ENCODE peak calls at places on chromosomes 11 and 22, in eight cellular contexts. B is neural crest cell, R is heart left ventricle, K is H9, M is pancreas, N is cardiac fibroblast, T is kidney, F is mammary epithelial cell. L is an unnamed sample.

GRCh38 chr11:60858731-60859464 is 3.1 kb upstream of the PTGDR2 start:
- DNase-seq in B (no peak), R (no peak), K (no peak), M (no peak), N (no peak), T (peak; percentile 46), F (no peak), L (peak; percentile 30)

GRCh38 chr22:30606455-30607299 is at the start of gene TCN2:
- DNase-seq in B (peak; percentile 51), R (peak; percentile 80), K (peak; percentile 97), M (peak; percentile 84), N (peak; percentile 84), T (peak; percentile 91), F (peak; percentile 64), L (peak; percentile 75)

GRCh38 chr22:44574057-44574456 is 76.0 kb upstream of the RTL6 start:
- DNase-seq in B (no peak), R (no peak), K (no peak), M (peak; percentile 34), N (peak; percentile 91), T (no peak), F (peak; percentile 85), L (no peak)

GRCh38 chr11:27914080-27914479 is 193.9 kb downstream of the KIF18A start:
- DNase-seq in B (no peak), R (no peak), K (no peak), M (no peak), N (no peak), T (no peak), F (peak; percentile 24), L (no peak)

GRCh38 chr22:29811377-29811776 is 26.7 kb downstream of the ASCC2 start:
- DNase-seq in B (no peak), R (no peak), K (no peak), M (no peak), N (no peak), T (no peak), F (no peak), L (no peak)

GRCh38 chr22:45185718-45186511 is 22.2 kb downstream of the NUP50 start:
- DNase-seq in B (no peak), R (no peak), K (no peak), M (no peak), N (no peak), T (no peak), F (no peak), L (peak; percentile 43)

GRCh38 chr11:131888230-131888826 is 517.9 kb downstream of the NTM start:
- DNase-seq in B (no peak), R (no peak), K (no peak), M (no peak), N (peak; percentile 91), T (no peak), F (peak; percentile 90), L (no peak)

GRCh38 chr11:2205214-2205770 is 33.7 kb upstream of the TH start:
- DNase-seq in B (no peak), R (no peak), K (peak; percentile 11), M (peak; percentile 12), N (no peak), T (peak; percentile 58), F (no peak), L (no peak)

GRCh38 chr22:19194751-19195536 is 16.4 kb upstream of the SLC25A1 start:
- DNase-seq in B (no peak), R (no peak), K (no peak), M (no peak), N (no peak), T (peak; percentile 37), F (no peak), L (no peak)

DNA sequence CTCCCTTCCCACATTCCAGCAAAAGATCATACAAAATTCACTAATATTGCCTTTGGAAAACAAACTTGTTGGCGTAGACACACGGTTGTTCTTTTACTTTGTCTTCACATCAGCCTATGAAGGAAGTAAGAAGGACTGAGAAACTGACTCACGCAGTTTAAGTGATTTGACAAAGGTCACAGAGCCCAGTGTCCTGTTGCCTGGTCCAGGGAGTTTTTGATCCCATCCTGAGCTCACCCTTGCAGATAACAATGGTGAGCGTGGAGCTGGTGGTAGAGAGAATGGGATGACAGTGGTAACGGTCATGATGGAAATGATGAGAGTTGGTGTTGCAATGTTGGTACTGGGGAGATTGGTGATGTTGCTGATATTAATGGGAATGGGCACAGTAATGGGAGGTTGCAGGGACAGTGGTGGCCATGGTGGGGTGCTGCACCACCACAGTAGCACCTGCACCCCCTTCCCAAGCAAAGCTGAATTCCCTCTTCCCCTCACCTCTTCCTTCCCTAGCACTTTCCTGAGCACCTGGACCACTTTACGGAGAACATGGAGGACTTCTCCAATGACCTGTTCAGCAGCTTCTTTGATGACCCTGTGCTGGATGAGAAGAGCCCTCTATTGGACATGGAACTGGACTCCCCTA is 22.1 kb downstream of the CREB3L1 start:
- DNase-seq in B (no peak), R (no peak), K (no peak), M (no peak), N (peak; percentile 23), T (no peak), F (no peak), L (no peak)
- TF ChIP-seq CTCF in B (no peak), R (no peak), K (no peak), M (no peak), N (no peak), T (no peak), F (no peak), L (no peak)

GRCh38 chr11:68213555-68214172 is 568 bp upstream of the KMT5B start:
- DNase-seq in B (peak; percentile 77), R (peak; percentile 94), K (peak; percentile 84), M (peak; percentile 85), N (peak; percentile 99), T (peak; percentile 96), F (peak; percentile 91), L (peak; percentile 78)
- TF ChIP-seq CTCF in B (peak; percentile 24), R (no peak), K (peak; percentile 15), M (no peak), N (no peak), T (no peak), F (no peak), L (no peak)

DNA sequence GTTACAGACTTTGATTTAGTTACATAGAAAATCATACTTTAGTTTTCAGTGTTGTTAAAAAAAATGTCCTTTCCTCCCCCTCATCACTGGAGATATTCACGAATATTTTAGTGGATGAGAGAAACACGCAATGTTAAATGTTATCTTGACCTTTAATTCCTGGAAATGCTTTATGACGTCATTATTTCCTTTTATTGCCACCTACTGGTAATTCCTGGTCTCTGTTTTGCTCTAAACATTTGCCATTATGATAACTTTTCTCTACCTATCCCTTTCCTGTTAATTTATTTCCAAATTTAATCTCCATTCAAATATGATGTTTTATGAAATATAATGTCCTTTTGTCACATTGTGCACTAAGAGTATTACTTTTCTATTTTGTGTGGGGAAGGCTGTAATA is 770.6 kb downstream of the FAM181B start:
- DNase-seq in B (no peak), R (no peak), K (no peak), M (no peak), N (peak; percentile 21), T (no peak), F (no peak), L (no peak)
- TF ChIP-seq CTCF in B (peak; percentile 50), R (peak; percentile 15), K (peak; percentile 56), M (no peak), N (no peak), T (peak; percentile 10), F (peak; percentile 52), L (peak; percentile 45)

DNA sequence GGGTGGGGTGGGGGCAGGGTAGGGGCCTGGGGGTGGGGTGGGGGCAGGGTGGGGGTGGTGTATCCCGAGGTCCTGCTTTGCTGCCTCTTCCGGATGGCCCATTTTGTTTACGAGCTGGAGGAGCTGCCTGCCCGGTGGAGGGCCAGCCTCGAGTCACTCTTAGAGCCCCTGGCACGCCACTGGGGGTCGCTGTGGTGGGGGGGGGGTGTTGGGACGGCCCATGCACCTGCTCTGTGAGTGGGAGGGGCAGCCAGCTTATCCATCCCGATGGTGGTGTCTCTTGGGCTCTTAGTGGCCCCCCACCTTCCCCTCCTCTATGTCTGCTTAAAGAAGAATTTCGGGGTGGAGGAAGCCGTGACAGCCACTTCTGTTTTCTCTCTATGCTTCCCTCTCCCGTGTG is 24.6 kb downstream of the MRGPRD start:
- DNase-seq in B (peak; percentile 23), R (peak; percentile 48), K (peak; percentile 77), M (no peak), N (no peak), T (no peak), F (no peak), L (peak; percentile 52)
- TF ChIP-seq CTCF in B (peak; percentile 37), R (no peak), K (peak; percentile 67), M (no peak), N (peak; percentile 23), T (no peak), F (no peak), L (peak; percentile 36)

DNA sequence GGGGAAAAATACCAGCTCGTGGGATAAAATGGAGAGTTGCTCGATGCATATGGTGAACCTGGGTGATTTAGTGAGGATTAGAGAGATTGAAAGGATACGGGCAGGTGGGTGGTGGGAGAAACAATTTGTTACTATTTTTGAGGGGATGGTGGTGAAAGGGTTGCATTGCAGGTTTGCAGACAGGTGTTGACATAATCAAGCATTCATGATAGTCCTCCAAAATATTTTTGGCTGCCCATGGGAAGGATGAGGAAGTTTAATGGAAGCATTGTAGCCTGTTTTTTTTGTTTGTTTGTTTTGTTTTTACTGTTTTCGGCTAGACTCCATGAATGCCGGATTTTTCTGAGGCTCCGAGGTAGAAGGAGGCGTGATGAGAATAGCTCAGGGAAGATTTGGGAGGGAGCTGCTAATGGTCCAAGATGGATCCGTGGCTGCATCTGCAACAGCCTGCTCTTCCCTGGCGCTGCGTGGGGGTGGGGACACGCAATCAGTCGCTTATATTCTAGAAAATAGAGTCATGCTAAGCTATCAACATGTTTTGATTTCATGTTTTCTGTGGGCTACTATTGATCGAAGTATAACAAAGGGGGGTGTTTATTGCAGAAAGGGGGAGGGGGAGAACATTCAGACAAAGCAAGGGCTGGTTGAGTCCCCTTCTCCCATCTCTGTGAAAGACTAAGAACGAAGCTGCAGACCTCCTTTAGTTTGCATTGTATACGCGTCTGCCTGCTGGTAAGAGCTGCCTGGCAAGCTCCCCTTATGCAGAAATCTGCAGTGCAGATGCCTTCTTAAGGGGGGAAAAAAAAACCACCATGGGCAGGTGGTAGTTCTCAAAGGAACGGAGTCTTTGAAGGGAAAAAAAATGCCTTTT is 980 bp downstream of the RTN3 start:
- DNase-seq in B (peak; percentile 11), R (no peak), K (peak; percentile 44), M (peak; percentile 35), N (peak; percentile 24), T (no peak), F (peak; percentile 25), L (peak; percentile 35)
- TF ChIP-seq CTCF in B (peak; percentile 55), R (no peak), K (peak; percentile 51), M (no peak), N (no peak), T (no peak), F (peak; percentile 18), L (peak; percentile 63)

L was measured in activated CD8-positive, alpha-beta T cell treated with anti-CD3 and anti-CD28 coated beads for 36 hours.